ENCODE peak calls at places on chromosome X, in four cellular contexts. V, C, W and P are unnamed samples.

GRCh38 chrX:118226060-118226428 is 109.4 kb upstream of the KLHL13 start:
- DNase-seq in V (peak; percentile 1), C (peak; percentile 12), W (no peak), P (peak; percentile 28)

GRCh38 chrX:107936434-107936730 is 45.8 kb downstream of the TEX13B start:
- DNase-seq in V (no peak), C (no peak), W (no peak), P (no peak)

GRCh38 chrX:153909024-153909979 is 4.8 kb downstream of the AVPR2 start:
- DNase-seq in V (peak; percentile 10), C (peak; percentile 67), W (peak; percentile 47), P (no peak)

GRCh38 chrX:153638436-153639176 is 8.4 kb upstream of the DUSP9 start:
- DNase-seq in V (no peak), C (peak; percentile 2), W (no peak), P (no peak)

GRCh38 chrX:113743069-113743468 is 840.8 kb upstream of the HTR2C start:
- DNase-seq in V (no peak), C (no peak), W (no peak), P (no peak)

GRCh38 chrX:42988700-42989099 is 210.7 kb upstream of the PPP1R2C start:
- DNase-seq in V (no peak), C (no peak), W (no peak), P (no peak)

GRCh38 chrX:101931104-101931493 is 728 bp downstream of the ZMAT1 start:
- DNase-seq in V (no peak), C (no peak), W (no peak), P (no peak)

GRCh38 chrX:109440475-109440874 is 41.4 kb downstream of the GUCY2F start:
- DNase-seq in V (no peak), C (no peak), W (no peak), P (no peak)

GRCh38 chrX:132030264-132030663 is 7.2 kb downstream of the STK26 start:
- DNase-seq in V (no peak), C (no peak), W (no peak), P (no peak)

GRCh38 chrX:28278236-28278635 is 297.0 kb upstream of the DCAF8L1 start:
- DNase-seq in V (no peak), C (no peak), W (no peak), P (no peak)

GRCh38 chrX:130694983-130695382 is 208.0 kb downstream of the ENOX2 start:
- DNase-seq in V (no peak), C (peak; percentile 34), W (no peak), P (no peak)

GRCh38 chrX:63784902-63785692 is at the start of gene ARHGEF9:
- DNase-seq in V (no peak), C (no peak), W (peak; percentile 64), P (no peak)

GRCh38 chrX:49058794-49059193 is at the start of gene CCDC120:
- DNase-seq in V (no peak), C (no peak), W (peak; percentile 37), P (no peak)

GRCh38 chrX:123884809-123885408 is 25.1 kb downstream of the XIAP start:
- DNase-seq in V (peak; percentile 31), C (peak; percentile 32), W (no peak), P (no peak)

GRCh38 chrX:70133303-70134115 is at the start of gene IGBP1:
- DNase-seq in V (peak; percentile 90), C (peak; percentile 86), W (peak; percentile 81), P (peak; percentile 49)

GRCh38 chrX:103329991-103330390 is at the start of gene TCEAL7:
- DNase-seq in V (no peak), C (no peak), W (peak; percentile 10), P (no peak)

GRCh38 chrX:22032084-22032483 is at the start of gene PHEX:
- DNase-seq in V (no peak), C (no peak), W (no peak), P (no peak)

GRCh38 chrX:1679238-1679637 is 64.4 kb downstream of the ASMT start:
- DNase-seq in V (no peak), C (no peak), W (no peak), P (no peak)

GRCh38 chrX:54178100-54178940 is 4.7 kb downstream of the FAM120C start:
- DNase-seq in V (peak; percentile 12), C (no peak), W (no peak), P (no peak)

GRCh38 chrX:44954562-44954961 is 81.6 kb downstream of the KDM6A start:
- DNase-seq in V (no peak), C (no peak), W (no peak), P (no peak)

GRCh38 chrX:52359614-52360232 is 9.1 kb upstream of the XAGE2 start:
- DNase-seq in V (no peak), C (peak; percentile 15), W (no peak), P (no peak)

GRCh38 chrX:119801253-119802221 is 10.1 kb upstream of the RPL39 start:
- DNase-seq in V (no peak), C (no peak), W (no peak), P (no peak)

GRCh38 chrX:101287402-101287801 is 3.7 kb downstream of the TAF7L start:
- DNase-seq in V (peak; percentile 11), C (peak; percentile 16), W (no peak), P (peak; percentile 3)

GRCh38 chrX:85897376-85898110 is 149.8 kb downstream of the CHM start:
- DNase-seq in V (no peak), C (peak; percentile 5), W (no peak), P (no peak)

GRCh38 chrX:118562574-118563164 is 67.1 kb downstream of the DOCK11 start:
- DNase-seq in V (no peak), C (peak; percentile 20), W (no peak), P (no peak)

GRCh38 chrX:50448565-50448964 is 22.1 kb downstream of the DGKK start:
- DNase-seq in V (peak; percentile 62), C (peak; percentile 20), W (peak; percentile 48), P (no peak)

GRCh38 chrX:43953218-43953617 is 20.0 kb downstream of the NDP start:
- DNase-seq in V (no peak), C (no peak), W (no peak), P (no peak)

GRCh38 chrX:150084474-150085229 is 146.4 kb upstream of the EOLA2 start:
- DNase-seq in V (no peak), C (no peak), W (no peak), P (no peak)

DNA sequence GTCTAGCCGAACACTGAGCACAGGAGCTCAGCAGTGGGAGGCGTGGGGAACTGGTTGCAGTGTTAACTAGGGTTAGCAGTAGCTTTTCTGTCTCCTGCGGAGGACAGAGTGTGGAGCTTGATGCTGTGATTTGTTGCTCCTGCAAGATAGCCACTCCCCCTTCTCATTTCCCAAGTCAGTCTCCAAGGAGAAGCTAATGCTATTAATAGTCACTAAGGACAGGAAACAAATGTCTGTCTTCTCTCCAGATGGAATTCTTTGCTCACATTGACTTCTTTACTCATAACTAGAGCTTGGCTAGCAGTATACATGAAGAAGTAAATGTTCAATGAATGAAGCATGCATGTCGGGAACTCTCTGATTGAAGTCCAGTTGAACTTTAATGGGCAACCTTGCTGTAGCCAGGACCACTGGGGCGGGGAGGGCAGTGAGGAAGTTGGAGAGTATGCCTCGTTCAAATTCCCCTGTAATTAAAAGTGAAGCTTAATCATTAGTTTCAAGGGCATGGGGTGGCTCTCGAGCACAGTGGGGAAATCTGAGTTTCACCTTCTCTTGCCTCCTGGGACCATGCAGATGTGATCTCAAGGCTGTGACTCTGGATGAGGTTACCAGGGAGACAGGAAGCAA is 156.7 kb upstream of the SCML1 start:
- DNase-seq in V (no peak), C (no peak), W (no peak), P (no peak)
- TF ChIP-seq ETV6 in V (no peak), C (no peak), W (no peak), P (no peak)

DNA sequence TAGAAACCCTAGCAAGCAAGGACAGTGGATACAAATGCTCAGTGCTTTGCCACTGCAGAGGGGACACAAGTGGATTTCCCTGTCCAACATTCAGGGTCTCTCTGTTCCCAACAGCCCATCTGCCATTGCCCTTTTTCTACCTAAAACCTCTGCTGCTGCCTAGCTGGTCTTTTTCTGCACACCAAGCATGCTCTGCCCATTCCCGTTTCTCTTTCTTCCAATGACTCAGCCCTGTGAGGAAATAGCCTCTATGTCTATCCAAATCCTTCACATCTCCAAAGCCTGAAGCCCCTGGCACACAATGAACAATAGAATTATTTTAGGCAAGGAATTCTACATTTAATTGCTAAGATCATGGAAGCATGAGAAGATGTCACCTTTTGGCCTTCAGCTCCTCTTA is 5.7 kb upstream of the AMELX start:
- DNase-seq in V (no peak), C (no peak), W (no peak), P (no peak)
- TF ChIP-seq ETV6 in V (no peak), C (no peak), W (no peak), P (no peak)

GRCh38 chrX:47854474-47854873 is 17.8 kb downstream of the ZNF81 start:
- DNase-seq in V (no peak), C (no peak), W (peak; percentile 29), P (no peak)
- TF ChIP-seq ETV6 in V (no peak), C (no peak), W (no peak), P (no peak)

DNA sequence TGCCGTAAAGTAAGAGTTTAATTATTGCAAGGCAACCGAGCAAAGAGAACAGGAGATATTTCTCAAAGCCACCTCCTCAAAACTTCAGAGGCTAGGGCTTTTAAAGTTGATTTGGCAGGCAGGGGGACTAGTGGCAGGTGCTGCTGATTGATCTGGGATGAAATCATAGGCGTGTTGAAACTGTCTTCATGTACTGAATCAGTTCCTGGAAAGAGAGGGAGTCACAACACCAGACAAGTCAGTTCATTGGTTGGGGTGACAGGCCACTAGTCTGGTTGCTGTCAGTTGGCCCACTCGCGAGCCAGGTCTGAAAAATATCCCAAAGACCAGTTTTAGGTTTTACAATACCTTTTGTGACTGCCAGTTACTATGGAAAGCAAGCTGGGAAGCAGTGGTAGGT is 10.8 kb upstream of the VCX3A start:
- DNase-seq in V (no peak), C (no peak), W (no peak), P (no peak)
- TF ChIP-seq ETV6 in V (no peak), C (no peak), W (no peak), P (no peak)